ENCODE peak calls at places on chromosome 17, in seven cellular contexts. F, E, O, M, T, J and K are unnamed samples. For H3K4me1, the result is how much of the 10 kb centered on the place peaks cover.

GRCh38 chr17:37388266-37388665 is 12.5 kb downstream of the C17orf78 start:
- DNase-seq in F (no peak), E (peak), O (no peak), M (no peak), T (no peak), J (no peak), K (no peak)

GRCh38 chr17:46910179-46910927 is 12.6 kb upstream of the GOSR2 start:
- DNase-seq in F (no peak), E (no peak), O (no peak), M (no peak), T (no peak), J (no peak), K (no peak)

GRCh38 chr17:73304971-73305786 is 6.6 kb downstream of the CDC42EP4 start:
- DNase-seq in F (peak), E (peak), O (no peak), M (peak), T (peak), J (peak), K (peak)

GRCh38 chr17:17297217-17297616 is 6.0 kb upstream of the NT5M start:
- DNase-seq in F (no peak), E (no peak), O (no peak), M (no peak), T (no peak), J (no peak), K (no peak)

GRCh38 chr17:57091186-57091618 is 6.2 kb downstream of the AKAP1 start:
- DNase-seq in F (peak), E (no peak), O (no peak), M (peak), T (no peak), J (peak), K (no peak)

GRCh38 chr17:49795372-49795771 is 6.9 kb downstream of the KAT7 start:
- DNase-seq in F (no peak), E (no peak), O (no peak), M (no peak), T (no peak), J (no peak), K (no peak)

GRCh38 chr17:32976131-32976530 is 15.5 kb upstream of the SPACA3 start:
- DNase-seq in F (no peak), E (no peak), O (no peak), M (no peak), T (no peak), J (no peak), K (no peak)

GRCh38 chr17:66507103-66507923 is 204.9 kb downstream of the PRKCA start:
- DNase-seq in F (no peak), E (peak), O (no peak), M (peak), T (no peak), J (peak), K (no peak)

GRCh38 chr17:46035112-46035818 is 36.2 kb downstream of the STH start:
- DNase-seq in F (no peak), E (peak), O (no peak), M (no peak), T (no peak), J (no peak), K (no peak)

GRCh38 chr17:7124923-7125322 is 10.3 kb upstream of the ASGR2 start:
- DNase-seq in F (no peak), E (no peak), O (no peak), M (no peak), T (no peak), J (no peak), K (no peak)

GRCh38 chr17:33016920-33017319 is 25.3 kb downstream of the SPACA3 start:
- DNase-seq in F (no peak), E (peak), O (no peak), M (no peak), T (no peak), J (no peak), K (no peak)

GRCh38 chr17:45128331-45128730 is 4.0 kb downstream of the PLCD3 start:
- DNase-seq in F (no peak), E (no peak), O (no peak), M (no peak), T (no peak), J (no peak), K (no peak)

GRCh38 chr17:47161988-47162622 is 27.0 kb downstream of the CDC27 start:
- DNase-seq in F (no peak), E (no peak), O (no peak), M (no peak), T (no peak), J (no peak), K (no peak)

GRCh38 chr17:81322271-81323082 is 27.4 kb upstream of the SLC38A10 start:
- DNase-seq in F (no peak), E (no peak), O (no peak), M (peak), T (no peak), J (peak), K (peak)

GRCh38 chr17:49401971-49402491 is 12.7 kb downstream of the PHB1 start:
- DNase-seq in F (no peak), E (no peak), O (no peak), M (no peak), T (no peak), J (no peak), K (no peak)

GRCh38 chr17:48456584-48456983 is 26.6 kb upstream of the SKAP1 start:
- DNase-seq in F (no peak), E (peak), O (no peak), M (no peak), T (no peak), J (no peak), K (no peak)

GRCh38 chr17:17043668-17044226 is 1.5 kb downstream of the MPRIP start:
- DNase-seq in F (no peak), E (no peak), O (no peak), M (no peak), T (no peak), J (peak), K (no peak)

GRCh38 chr17:44610331-44610730 is 45.9 kb upstream of the MEIOC start:
- DNase-seq in F (no peak), E (no peak), O (no peak), M (no peak), T (no peak), J (no peak), K (no peak)

GRCh38 chr17:61827649-61828395 is 35.5 kb downstream of the BRIP1 start:
- DNase-seq in F (no peak), E (no peak), O (no peak), M (no peak), T (no peak), J (no peak), K (no peak)

GRCh38 chr17:26809033-26809432 is 484.9 kb upstream of the WSB1 start:
- DNase-seq in F (no peak), E (peak), O (no peak), M (no peak), T (no peak), J (no peak), K (no peak)

GRCh38 chr17:68704897-68705296 is 103.7 kb upstream of the FAM20A start:
- DNase-seq in F (no peak), E (peak), O (no peak), M (no peak), T (no peak), J (no peak), K (no peak)

GRCh38 chr17:3968886-3969524 is 4.8 kb upstream of the ATP2A3 start:
- DNase-seq in F (no peak), E (no peak), O (no peak), M (no peak), T (no peak), J (no peak), K (no peak)

GRCh38 chr17:17171991-17172939 is 33.9 kb downstream of the PLD6 start:
- DNase-seq in F (peak), E (no peak), O (no peak), M (no peak), T (peak), J (no peak), K (no peak)

GRCh38 chr17:47703191-47703591 is 9.2 kb downstream of the TBKBP1 start:
- DNase-seq in F (no peak), E (no peak), O (no peak), M (no peak), T (peak), J (no peak), K (no peak)

GRCh38 chr17:36978810-36979584 is 30.2 kb downstream of the AATF start:
- DNase-seq in F (no peak), E (no peak), O (no peak), M (no peak), T (no peak), J (no peak), K (no peak)

DNA sequence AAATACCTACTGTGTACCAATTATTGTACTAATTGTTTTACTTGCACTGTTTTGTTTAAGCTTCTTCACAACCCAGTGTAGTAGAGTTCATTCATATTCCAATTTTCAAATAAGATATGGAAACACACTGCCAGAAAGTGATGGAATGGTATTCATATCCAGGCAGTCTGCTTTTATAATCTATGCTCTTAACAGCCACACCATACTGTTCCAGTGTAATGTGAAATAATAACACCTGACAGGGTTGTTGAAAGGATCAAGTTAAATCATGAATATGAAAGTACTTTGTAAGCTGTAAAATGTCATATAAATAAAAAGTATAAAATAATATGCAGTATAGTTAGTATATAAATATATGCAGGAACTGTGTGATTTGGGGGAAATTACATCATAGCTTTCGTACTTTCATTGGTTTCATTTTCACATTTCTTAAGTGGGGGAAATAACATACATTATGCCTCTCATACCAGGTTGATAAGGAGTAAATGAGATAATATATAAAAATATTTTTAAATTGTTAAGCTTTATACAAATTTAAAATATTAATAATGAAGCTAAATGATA is 230.8 kb downstream of the TANC2 start:
- DNase-seq in F (no peak), E (no peak), O (no peak), M (no peak), T (no peak), J (no peak), K (no peak)
- H3K4me1 ChIP-seq in F (under half), E (under half), O (under half), M (under half), T (under half), J (under half), K (under half)

GRCh38 chr17:35460354-35460851 is 11.8 kb upstream of the SLFN13 start:
- DNase-seq in F (peak), E (peak), O (no peak), M (no peak), T (peak), J (peak), K (peak)
- H3K4me3 ChIP-seq in F (peak), E (no peak), O (no peak), M (no peak), T (peak), J (peak), K (no peak)

GRCh38 chr17:75927286-75927922 is 13.4 kb downstream of the FBF1 start:
- DNase-seq in F (no peak), E (peak), O (no peak), M (no peak), T (peak), J (no peak), K (peak)
- TF ChIP-seq CTCF in F (peak), E (peak), O (peak), M (no peak), T (peak), J (peak), K (peak)

DNA sequence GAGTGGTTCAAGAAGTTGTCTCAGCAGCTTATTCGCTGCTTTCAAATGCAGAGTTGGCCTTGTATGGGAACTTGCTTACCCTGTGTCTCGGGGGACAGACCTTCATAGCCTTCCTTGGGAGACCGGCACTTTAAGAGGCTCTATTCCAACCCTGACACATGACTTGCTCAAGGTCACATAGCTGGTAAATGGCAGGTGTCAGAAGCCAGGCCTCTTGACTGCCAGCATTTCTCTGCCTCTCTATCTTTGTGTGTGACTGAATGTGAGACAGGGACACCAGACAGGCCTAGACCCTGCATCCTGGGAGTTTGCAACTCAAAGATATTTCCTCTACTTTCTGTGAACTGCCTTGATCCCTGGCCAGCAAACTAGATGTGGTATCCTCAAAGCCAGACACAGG is 116.8 kb upstream of the TNRC6C start:
- DNase-seq in F (peak), E (no peak), O (no peak), M (no peak), T (no peak), J (no peak), K (no peak)
- H3K4me1 ChIP-seq in F (under half), E (under half), O (under half), M (under half), T (under half), J (under half), K (under half)

DNA sequence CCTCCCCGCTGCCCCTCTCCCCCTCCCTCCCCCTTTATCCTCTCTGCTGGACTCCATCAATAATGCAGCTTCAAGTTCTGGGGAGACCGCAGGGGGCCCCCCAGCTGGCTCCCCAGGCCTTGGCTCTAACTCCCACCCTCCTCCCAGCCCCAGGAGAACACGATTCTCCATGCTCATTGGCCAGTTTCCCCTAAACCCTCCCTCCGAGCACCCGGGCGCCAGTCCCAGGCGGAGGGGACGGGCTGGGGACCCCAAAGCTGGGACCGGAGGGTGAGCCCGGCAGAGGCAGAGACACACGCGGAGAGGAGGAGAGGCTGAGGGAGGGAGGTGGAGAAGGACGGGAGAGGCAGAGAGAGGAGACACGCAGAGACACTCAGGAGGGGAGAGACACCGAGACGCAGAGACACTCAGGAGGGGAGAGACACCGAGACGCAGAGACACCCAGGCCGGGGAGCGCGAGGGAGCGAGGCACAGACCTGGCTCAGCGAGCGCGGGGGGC is at the start of gene PPP1R1B:
- DNase-seq in F (no peak), E (no peak), O (no peak), M (no peak), T (no peak), J (no peak), K (no peak)
- H3K4me3 ChIP-seq in F (peak), E (no peak), O (peak), M (no peak), T (peak), J (no peak), K (no peak)

GRCh38 chr17:79776378-79777165 is 1.4 kb upstream of the CBX2 start:
- DNase-seq in F (no peak), E (no peak), O (no peak), M (no peak), T (peak), J (no peak), K (no peak)

GRCh38 chr17:79778504-79779087 is 648 bp downstream of the CBX2 start:
- DNase-seq in F (no peak), E (no peak), O (no peak), M (no peak), T (peak), J (peak), K (peak)

GRCh38 chr17:79777844-79778503 is at the start of gene CBX2:
- DNase-seq in F (peak), E (peak), O (peak), M (peak), T (peak), J (peak), K (peak)

GRCh38 chr17:79775635-79776034 is 2.3 kb upstream of the CBX2 start:
- DNase-seq in F (no peak), E (no peak), O (no peak), M (no peak), T (peak), J (no peak), K (no peak)

DNA sequence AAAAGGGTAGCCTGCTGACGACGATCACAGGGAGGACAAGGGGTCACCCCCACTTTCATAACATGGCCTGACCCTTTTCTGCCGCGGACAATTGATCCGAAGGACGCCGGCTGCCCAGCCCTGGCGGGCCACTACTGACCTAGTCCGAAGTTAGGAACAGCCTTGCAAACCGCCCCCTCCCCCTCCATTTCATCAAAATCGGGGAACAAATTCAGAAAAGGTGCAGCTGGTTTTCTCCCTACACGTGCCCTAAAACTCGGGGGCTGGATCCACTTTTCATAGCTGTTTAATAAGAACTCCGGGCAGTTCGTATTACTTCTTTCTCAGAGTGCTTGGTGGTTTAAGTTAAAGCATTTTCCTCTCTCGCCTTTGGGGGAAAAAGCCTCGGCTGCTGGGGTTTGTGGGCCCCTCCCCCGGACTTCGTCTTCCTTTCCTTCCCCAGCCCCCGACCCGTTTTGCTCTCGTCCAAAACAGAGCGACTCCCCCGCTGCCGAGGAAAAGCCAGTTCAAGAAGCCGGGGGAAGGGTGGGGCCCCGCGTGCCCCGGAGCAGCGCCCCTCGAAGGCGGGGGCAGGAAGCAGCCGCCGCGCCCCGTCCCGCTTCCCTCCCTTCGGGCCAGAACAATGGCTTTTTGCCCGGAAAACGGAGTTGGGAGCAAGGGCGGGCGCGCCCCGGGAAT is 643 bp upstream of the CBX2 start:
- DNase-seq in F (peak), E (peak), O (no peak), M (peak), T (peak), J (peak), K (peak)
- TF ChIP-seq CTCF in F (peak), E (no peak), O (no peak), M (no peak), T (peak), J (no peak), K (peak)

GRCh38 chr17:1907818-1908698 is 78.3 kb downstream of the RPA1 start:
- DNase-seq in F (no peak), E (no peak), O (no peak), M (no peak), T (no peak), J (peak), K (no peak)

GRCh38 chr17:1904273-1905052 is 74.7 kb downstream of the RPA1 start:
- DNase-seq in F (no peak), E (no peak), O (no peak), M (no peak), T (no peak), J (no peak), K (no peak)

GRCh38 chr17:1907216-1907631 is 77.4 kb downstream of the RPA1 start:
- DNase-seq in F (no peak), E (no peak), O (no peak), M (no peak), T (no peak), J (no peak), K (no peak)

GRCh38 chr17:1905190-1905919 is 75.5 kb downstream of the RPA1 start:
- DNase-seq in F (no peak), E (no peak), O (no peak), M (no peak), T (no peak), J (peak), K (peak)

GRCh38 chr17:1906622-1907021 is 76.8 kb downstream of the RPA1 start:
- DNase-seq in F (no peak), E (no peak), O (no peak), M (no peak), T (no peak), J (no peak), K (no peak)
- H3K4me1 ChIP-seq in F (under half), E (under half), O (under half), M (under half), T (under half), J (under half), K (under half)